ENCODE peak calls at places on chromosomes 2 and 18, in seven cellular contexts. O, G, U, Q, P, Z and Y are unnamed samples.

GRCh38 chr2:64204006-64204632 is 59.9 kb upstream of the PELI1 start:
- DNase-seq in Z (peak), U (peak), Q (no peak), P (peak), G (no peak), O (no peak), Y (no peak)

GRCh38 chr2:187900023-187900422 is 345.8 kb upstream of the TFPI start:
- DNase-seq in Z (peak), P (peak), Q (no peak), O (no peak), U (no peak), G (no peak), Y (no peak)

GRCh38 chr2:86105969-86106945 is at the start of gene PTCD3:
- DNase-seq in O (peak), Z (peak), G (peak), Q (peak), P (peak), U (peak), Y (peak)

GRCh38 chr2:65466551-65466950 is 34.2 kb upstream of the SPRED2 start:
- DNase-seq in O (no peak), P (no peak), Q (no peak), Z (no peak), G (no peak), U (no peak), Y (no peak)

GRCh38 chr2:27681844-27682243 is 18.2 kb downstream of the SLC4A1AP start:
- DNase-seq in G (peak), Z (peak), P (peak), Q (no peak), O (no peak), U (no peak), Y (no peak)

GRCh38 chr2:19749507-19749836 is 152.3 kb downstream of the TTC32 start:
- DNase-seq in P (no peak), Q (no peak), U (no peak), O (no peak), G (no peak), Z (no peak), Y (no peak)

GRCh38 chr2:33090553-33091134 is 143.9 kb downstream of the LTBP1 start:
- DNase-seq in P (no peak), Q (no peak), O (no peak), G (no peak), Z (no peak), U (no peak), Y (no peak)

GRCh38 chr2:217218269-217219140 is 358.6 kb upstream of the TNP1 start:
- DNase-seq in U (peak), O (no peak), P (peak), G (no peak), Z (peak), Q (no peak), Y (no peak)

GRCh38 chr2:63071664-63072063 is 21.0 kb downstream of the OTX1 start:
- DNase-seq in Z (no peak), Q (no peak), U (no peak), P (no peak), G (no peak), O (no peak), Y (no peak)

GRCh38 chr2:228777855-228778355 is 493.2 kb downstream of the PID1 start:
- DNase-seq in O (no peak), G (no peak), Z (peak), U (no peak), P (peak), Q (no peak), Y (no peak)

GRCh38 chr2:239321596-239322413 is 79.0 kb downstream of the HDAC4 start:
- DNase-seq in P (no peak), O (no peak), U (no peak), Q (no peak), Z (no peak), G (no peak), Y (no peak)

GRCh38 chr2:65411056-65411795 is 21.2 kb downstream of the SPRED2 start:
- DNase-seq in P (no peak), G (no peak), O (no peak), Z (no peak), U (no peak), Q (no peak), Y (no peak)

GRCh38 chr18:7600528-7601248 is 33.6 kb downstream of the PTPRM start:
- DNase-seq in O (no peak), Q (no peak), G (no peak), U (no peak), Z (no peak), P (no peak), Y (no peak)

GRCh38 chr2:202778217-202778616 is 93.3 kb downstream of the ICA1L start:
- DNase-seq in Z (no peak), O (no peak), U (no peak), Q (no peak), G (no peak), P (no peak), Y (no peak)

GRCh38 chr2:204027105-204027504 is 90.5 kb downstream of the ICOS start:
- DNase-seq in Z (peak), G (no peak), U (peak), Q (peak), P (peak), O (no peak), Y (peak)

GRCh38 chr2:189142893-189143759 is 36.4 kb downstream of the COL5A2 start:
- DNase-seq in Q (no peak), U (peak), P (peak), G (peak), Z (no peak), O (peak), Y (peak)

GRCh38 chr2:148552675-148553331 is 91.7 kb upstream of the EPC2 start:
- DNase-seq in O (no peak), P (peak), U (peak), Z (no peak), Q (no peak), G (no peak), Y (peak)

GRCh38 chr2:167490394-167490793 is 602.1 kb downstream of the XIRP2 start:
- DNase-seq in O (no peak), G (no peak), U (no peak), Z (no peak), P (no peak), Q (no peak), Y (no peak)

GRCh38 chr18:37299471-37300304 is 265.9 kb downstream of the CELF4 start:
- DNase-seq in Q (peak), G (peak), U (no peak), O (no peak), Z (peak), P (peak), Y (no peak)

GRCh38 chr2:71071681-71072398 is 3.4 kb downstream of the NAGK start:
- DNase-seq in G (no peak), Q (no peak), U (peak), P (no peak), Z (no peak), O (no peak), Y (peak)

GRCh38 chr18:11533942-11534496 is 75.4 kb upstream of the SLC35G4 start:
- DNase-seq in Z (no peak), O (no peak), G (no peak), P (no peak), Q (no peak), U (no peak), Y (no peak)

GRCh38 chr18:52150050-52150449 is 189.9 kb upstream of the DCC start:
- DNase-seq in Z (no peak), G (no peak), P (no peak), O (no peak), U (no peak), Q (peak), Y (no peak)

GRCh38 chr2:236706288-236706687 is 136.7 kb downstream of the ACKR3 start:
- DNase-seq in U (no peak), G (no peak), Z (no peak), Q (no peak), O (no peak), P (no peak), Y (no peak)

GRCh38 chr2:232889876-232890401 is 19.9 kb downstream of the SNORC start:
- DNase-seq in O (no peak), P (no peak), Z (no peak), G (no peak), U (no peak), Q (no peak), Y (no peak)

GRCh38 chr2:42118759-42119569 is 50.2 kb upstream of the EML4 start:
- DNase-seq in U (no peak), O (no peak), P (no peak), Q (no peak), Z (peak), G (no peak), Y (no peak)

GRCh38 chr2:49980774-49981173 is 826.5 kb upstream of the FSHR start:
- DNase-seq in U (no peak), Q (no peak), P (no peak), O (no peak), G (no peak), Z (no peak), Y (no peak)

GRCh38 chr18:50090370-50091312 is 104.3 kb downstream of the MYO5B start:
- DNase-seq in Q (no peak), U (no peak), G (no peak), Z (no peak), O (no peak), P (no peak), Y (no peak)

GRCh38 chr2:69827796-69828540 is 1.5 kb upstream of the GMCL1 start:
- DNase-seq in Z (peak), O (no peak), P (no peak), G (no peak), U (no peak), Q (no peak), Y (no peak)

GRCh38 chr2:241771286-241772062 is 5.1 kb upstream of the GAL3ST2 start:
- DNase-seq in O (peak), G (no peak), U (no peak), Q (no peak), P (peak), Z (no peak), Y (no peak)

GRCh38 chr18:3451989-3452749 is 2.2 kb downstream of the TGIF1 start:
- DNase-seq in U (no peak), G (peak), Z (peak), Q (no peak), P (peak), O (peak), Y (peak)

GRCh38 chr2:239184968-239185903 is 215.6 kb downstream of the HDAC4 start:
- DNase-seq in Q (no peak), Z (no peak), O (no peak), U (no peak), G (no peak), P (no peak), Y (no peak)

GRCh38 chr2:96913398-96914202 is 43.7 kb upstream of the SEMA4C start:
- DNase-seq in U (no peak), G (no peak), P (no peak), Z (no peak), O (no peak), Q (no peak), Y (no peak)

GRCh38 chr18:67766930-67767329 is 250.4 kb upstream of the DSEL start:
- DNase-seq in Z (peak), G (peak), P (peak), Q (peak), U (no peak), O (no peak), Y (no peak)

GRCh38 chr18:9113468-9114149 is 11.1 kb downstream of the NDUFV2 start:
- DNase-seq in P (no peak), O (no peak), G (no peak), U (peak), Z (no peak), Q (no peak), Y (no peak)

GRCh38 chr2:106341666-106342065 is 126.5 kb downstream of the RGPD3 start:
- DNase-seq in U (no peak), Q (no peak), Z (no peak), G (no peak), O (no peak), P (no peak), Y (no peak)

GRCh38 chr2:86787701-86788100 is 3.0 kb downstream of the CD8A start:
- DNase-seq in P (no peak), Z (no peak), O (peak), G (peak), U (no peak), Q (no peak), Y (no peak)

GRCh38 chr2:98559581-98559980 is 48.7 kb downstream of the COA5 start:
- DNase-seq in O (no peak), Z (peak), G (no peak), Q (no peak), U (no peak), P (peak), Y (peak)

GRCh38 chr2:202762546-202762945 is 109.0 kb downstream of the ICA1L start:
- DNase-seq in Q (no peak), G (no peak), U (no peak), P (no peak), O (no peak), Z (no peak), Y (no peak)

GRCh38 chr2:65539633-65540032 is 107.2 kb upstream of the SPRED2 start:
- DNase-seq in O (no peak), Q (no peak), P (no peak), U (no peak), Z (no peak), G (no peak), Y (no peak)

DNA sequence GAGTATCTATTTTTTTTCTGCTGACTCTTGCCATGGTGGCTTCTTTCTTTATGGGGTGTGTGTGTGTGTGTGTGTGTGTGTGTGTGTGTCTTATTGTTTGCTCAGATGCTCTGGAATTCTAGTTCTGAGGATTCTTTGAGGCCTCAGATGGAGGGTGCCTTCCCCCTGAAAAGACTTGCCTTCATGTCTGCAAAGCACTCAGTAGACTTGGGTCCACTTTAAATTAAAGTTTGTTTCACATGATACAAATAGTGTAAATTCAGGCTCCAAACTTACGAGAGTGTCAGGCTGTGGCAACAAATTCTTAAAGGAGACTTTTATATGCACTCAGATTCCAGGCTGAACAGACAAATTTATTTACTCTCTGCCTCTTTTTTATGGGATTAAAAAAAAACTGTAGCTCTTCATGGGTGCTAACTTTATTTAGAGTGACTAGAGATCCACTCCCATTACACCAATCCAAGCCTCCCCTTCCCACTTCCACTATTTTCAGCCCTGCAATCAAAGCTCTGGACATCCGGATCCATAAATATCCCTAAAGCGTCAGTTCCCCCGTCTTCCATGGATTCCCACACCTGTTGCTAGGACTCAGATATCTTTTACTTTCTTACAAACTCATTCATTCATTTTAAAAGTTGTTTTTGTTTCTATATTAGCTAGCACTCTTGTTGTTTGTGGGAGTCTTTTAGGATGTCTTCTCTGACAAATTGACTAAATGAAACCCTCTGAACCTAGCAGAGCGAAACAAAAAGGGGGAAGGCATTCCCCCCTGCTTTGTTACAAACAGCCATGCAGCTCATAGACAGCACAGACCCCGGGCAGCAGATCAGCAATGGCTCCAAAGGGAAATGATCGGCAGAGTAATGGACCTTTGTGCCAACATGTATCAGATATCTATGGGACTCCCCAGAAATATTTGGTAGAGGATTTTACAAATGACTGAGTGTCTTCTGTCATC is 8.8 kb upstream of the NBAS start:
- DNase-seq in Q (no peak), O (peak), G (no peak), U (no peak), P (no peak), Z (no peak), Y (no peak)
- H3K4me2 ChIP-seq in Q (no peak), O (peak), G (no peak), U (no peak), P (no peak), Z (no peak), Y (no peak)

GRCh38 chr2:515728-516127 is 161.5 kb downstream of the TMEM18 start:
- DNase-seq in P (no peak), Q (no peak), U (no peak), O (no peak), Z (no peak), G (no peak), Y (no peak)

GRCh38 chr2:510839-511238 is 166.4 kb downstream of the TMEM18 start:
- DNase-seq in P (no peak), Z (no peak), O (no peak), G (no peak), U (no peak), Q (no peak), Y (no peak)

GRCh38 chr2:509888-510287 is 167.3 kb downstream of the TMEM18 start:
- DNase-seq in Q (no peak), G (no peak), O (no peak), Z (no peak), P (no peak), U (no peak), Y (no peak)

GRCh38 chr2:516131-516530 is 161.1 kb downstream of the TMEM18 start:
- DNase-seq in P (no peak), O (no peak), Z (no peak), G (no peak), Q (no peak), U (no peak), Y (no peak)

GRCh38 chr2:513981-514706 is 163.1 kb downstream of the TMEM18 start:
- DNase-seq in P (no peak), G (no peak), Q (no peak), Z (no peak), O (peak), U (no peak), Y (no peak)
- H3K4me2 ChIP-seq in P (no peak), G (no peak), Q (no peak), Z (no peak), O (peak), U (no peak), Y (no peak)

DNA sequence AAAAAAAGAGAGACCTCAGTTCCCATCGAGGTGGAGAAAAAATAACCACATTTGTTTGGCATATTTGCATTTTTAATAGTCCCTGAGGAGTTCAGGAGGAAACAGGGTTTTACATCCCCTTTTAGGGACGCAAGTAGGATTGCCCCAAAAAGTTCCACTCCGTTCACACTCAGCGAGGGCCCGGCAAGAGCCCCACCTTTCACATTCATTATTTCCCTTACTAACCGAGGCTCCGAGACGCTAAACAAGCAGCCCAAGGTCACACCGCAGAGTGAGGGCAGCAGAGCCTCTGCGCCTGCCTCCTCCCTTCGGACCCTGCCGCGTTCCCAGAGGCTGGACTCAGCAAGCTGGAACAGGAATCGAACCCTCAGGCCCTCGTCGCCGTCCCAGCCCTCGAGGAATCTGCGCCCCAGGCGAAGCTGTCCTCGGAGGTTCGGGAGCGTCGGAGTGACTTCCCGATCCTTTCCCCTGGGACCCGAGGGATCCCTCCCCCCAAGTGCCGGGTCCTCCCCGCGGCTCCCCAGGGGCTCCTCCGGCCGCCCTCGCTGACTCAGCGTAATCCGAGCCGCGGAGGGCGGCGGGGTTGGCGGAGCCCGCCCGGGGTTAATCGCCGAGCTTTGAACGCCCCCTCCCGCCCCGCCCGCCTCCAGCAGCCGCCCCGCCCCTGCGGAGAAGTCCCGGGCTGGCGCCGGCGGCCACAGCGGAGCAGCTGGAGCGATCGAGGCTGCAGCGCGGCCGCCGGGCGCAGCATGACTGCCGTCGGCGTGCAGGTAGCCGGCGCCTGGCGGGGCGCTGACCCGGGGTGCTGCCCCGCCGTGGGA is at the start of gene TMEM37:
- DNase-seq in G (peak), Q (no peak), U (peak), Z (peak), O (peak), P (peak), Y (peak)
- H3K4me2 ChIP-seq in G (peak), Q (peak), U (peak), Z (peak), O (peak), P (peak), Y (peak)

DNA sequence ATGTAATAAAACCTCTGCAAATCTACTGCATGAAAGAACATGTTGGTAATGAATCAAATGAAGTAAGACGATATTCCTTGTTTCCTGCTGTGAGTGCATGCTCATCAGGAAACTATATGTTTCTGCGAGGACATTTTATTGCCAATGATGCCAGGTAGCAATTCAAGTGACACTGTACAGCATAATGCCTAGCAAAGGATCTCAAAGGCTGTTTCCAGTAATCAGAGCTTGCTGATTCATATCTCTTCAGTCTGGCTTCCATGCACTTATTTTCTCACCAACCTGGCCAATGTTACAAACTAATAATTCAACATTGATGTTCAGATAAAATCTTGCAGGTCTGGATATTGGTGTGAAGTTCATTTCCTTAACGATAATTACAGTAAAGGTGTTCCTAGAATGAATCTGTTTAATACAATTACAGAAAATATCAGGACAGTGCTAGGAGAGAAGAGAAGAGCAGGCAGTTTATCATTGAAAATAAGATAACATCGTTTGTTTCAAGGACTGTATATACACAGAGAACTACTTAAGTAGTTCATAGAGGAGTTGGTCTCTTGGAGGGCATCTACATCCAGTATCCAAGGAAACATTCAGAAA is 568.5 kb upstream of the SOX11 start:
- DNase-seq in P (no peak), U (no peak), G (no peak), Q (no peak), O (no peak), Z (no peak), Y (no peak)
- H3K4me2 ChIP-seq in P (no peak), U (no peak), G (no peak), Q (no peak), O (no peak), Z (no peak), Y (no peak)

DNA sequence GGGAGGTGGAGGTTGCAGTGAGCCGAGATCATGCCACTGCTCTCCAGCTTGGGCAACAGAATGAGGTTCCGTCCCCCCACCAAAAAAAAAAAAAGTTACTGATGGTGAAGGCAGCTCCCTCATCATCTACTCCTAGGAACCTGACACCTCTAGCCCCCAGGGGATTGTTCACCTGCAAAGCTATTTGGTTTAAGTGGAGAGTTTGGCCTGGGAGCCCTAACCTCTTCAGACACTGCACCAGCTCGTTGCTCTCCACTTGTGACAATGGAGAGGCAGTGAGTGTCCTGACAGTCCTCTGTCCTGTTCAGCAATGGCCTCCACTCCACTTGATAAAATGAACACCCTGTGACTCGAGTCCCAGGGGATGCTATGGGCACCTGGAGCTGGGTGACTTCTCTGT is 43.5 kb downstream of the ATP6V1C2 start:
- DNase-seq in Z (no peak), Q (no peak), U (no peak), O (no peak), G (no peak), P (no peak), Y (no peak)
- H3K4me2 ChIP-seq in Z (no peak), Q (no peak), U (no peak), O (no peak), G (no peak), P (no peak), Y (no peak)

GRCh38 chr2:196263181-196263747 is 91.9 kb upstream of the STK17B start:
- DNase-seq in Q (peak), G (no peak), P (peak), Z (peak), O (no peak), U (peak), Y (peak)
- H3K4me2 ChIP-seq in Q (peak), G (no peak), P (peak), Z (peak), O (no peak), U (peak), Y (peak)

GRCh38 chr2:120763931-120764330 is 28.3 kb downstream of the GLI2 start:
- DNase-seq in G (no peak), P (no peak), Q (no peak), U (no peak), O (no peak), Z (no peak), Y (no peak)
- H3K4me2 ChIP-seq in G (peak), P (no peak), Q (no peak), U (no peak), O (no peak), Z (no peak), Y (no peak)